ENCODE peak calls at places on chromosomes 5 and 9, in four cellular contexts. Q is HS-27A; P is T-helper 9 cell; D is activated CD8-positive, alpha-beta memory T cell treated with anti-CD3 and anti-CD28 coated beads for 24 hours. O is an unnamed sample.

GRCh38 chr5:132369471-132370240 is at the start of gene SLC22A5:
- DNase-seq in Q (no peak), D (peak), P (peak), O (no peak)

GRCh38 chr9:119400607-119401006 is 31.4 kb upstream of the BRINP1 start:
- DNase-seq in P (no peak), D (no peak), Q (no peak), O (no peak)

GRCh38 chr5:38673671-38674071 is 117.2 kb upstream of the LIFR start:
- DNase-seq in P (no peak), Q (no peak), D (no peak), O (peak)

GRCh38 chr9:128159073-128159783 is 837 bp upstream of the BBLN start:
- DNase-seq in P (peak), D (peak), Q (no peak), O (no peak)

GRCh38 chr9:6917162-6917561 is 159.4 kb downstream of the KDM4C start:
- DNase-seq in P (no peak), D (no peak), Q (no peak), O (no peak)

GRCh38 chr5:172123269-172123692 is 64.7 kb downstream of the STK10 start:
- DNase-seq in P (no peak), Q (no peak), D (no peak), O (no peak)

GRCh38 chr5:93916872-93917271 is 175.5 kb upstream of the POU5F2 start:
- DNase-seq in Q (no peak), D (no peak), P (no peak), O (no peak)

GRCh38 chr9:137784641-137785513 is 92.7 kb upstream of the CACNA1B start:
- DNase-seq in P (no peak), D (no peak), Q (no peak), O (no peak)

GRCh38 chr9:33458444-33458843 is 11.1 kb upstream of the AQP3 start:
- DNase-seq in Q (no peak), D (peak), P (peak), O (no peak)

GRCh38 chr5:112418412-112419049 is 546 bp downstream of the EPB41L4A start:
- DNase-seq in D (no peak), P (no peak), Q (no peak), O (no peak)

GRCh38 chr9:99368341-99369326 is 146.6 kb downstream of the SEC61B start:
- DNase-seq in Q (no peak), P (no peak), D (no peak), O (no peak)

GRCh38 chr9:72554221-72554641 is 32.8 kb downstream of the TMC1 start:
- DNase-seq in Q (peak), D (no peak), P (no peak), O (peak)

GRCh38 chr9:1032181-1032580 is 18.0 kb upstream of the DMRT2 start:
- DNase-seq in Q (no peak), P (no peak), D (no peak), O (no peak)

GRCh38 chr5:137737349-137738256 is 1.7 kb upstream of the KLHL3 start:
- DNase-seq in D (peak), P (no peak), Q (no peak), O (peak)

GRCh38 chr5:40547994-40548575 is 131.6 kb upstream of the PTGER4 start:
- DNase-seq in P (no peak), D (no peak), Q (no peak), O (no peak)

GRCh38 chr9:119004618-119004990 is 364.6 kb downstream of the BRINP1 start:
- DNase-seq in P (no peak), D (no peak), Q (peak), O (peak)

GRCh38 chr5:157471709-157472108 is 11.7 kb downstream of the NIPAL4 start:
- DNase-seq in D (no peak), Q (no peak), P (no peak), O (no peak)